ENCODE peak calls at places on chromosomes 3 and 15, in seven cellular contexts. One of them, this sample, is unnamed.

GRCh38 chr3:122021811-122022401 is at the start of gene ILDR1:
- DNase-seq in left ventricle myocardium inferior: no peak
- DNase-seq in activated CD4-positive, alpha-beta T cell treated with anti-CD3 and anti-CD28 coated beads for 48 hours: no peak
- DNase-seq in GM12865: peak; percentile 72
- DNase-seq in omental fat pad: no peak
- DNase-seq in transverse colon: peak; percentile 86
- DNase-seq in NCI-H1092: peak; percentile 3
- DNase-seq in this sample: no peak

GRCh38 chr15:89937365-89938355 is 24.9 kb upstream of the ARPIN start:
- DNase-seq in omental fat pad: no peak
- DNase-seq in NCI-H1092: no peak
- DNase-seq in left ventricle myocardium inferior: no peak
- DNase-seq in activated CD4-positive, alpha-beta T cell treated with anti-CD3 and anti-CD28 coated beads for 48 hours: no peak
- DNase-seq in transverse colon: no peak
- DNase-seq in GM12865: no peak
- DNase-seq in this sample: no peak

GRCh38 chr3:147651107-147651506 is 241.9 kb downstream of the ZIC1 start:
- DNase-seq in transverse colon: no peak
- DNase-seq in NCI-H1092: no peak
- DNase-seq in left ventricle myocardium inferior: peak; percentile 15
- DNase-seq in activated CD4-positive, alpha-beta T cell treated with anti-CD3 and anti-CD28 coated beads for 48 hours: no peak
- DNase-seq in GM12865: no peak
- DNase-seq in omental fat pad: no peak
- DNase-seq in this sample: no peak

GRCh38 chr15:72033285-72033684 is 84.7 kb downstream of the MYO9A start:
- DNase-seq in transverse colon: no peak
- DNase-seq in activated CD4-positive, alpha-beta T cell treated with anti-CD3 and anti-CD28 coated beads for 48 hours: no peak
- DNase-seq in GM12865: no peak
- DNase-seq in omental fat pad: no peak
- DNase-seq in left ventricle myocardium inferior: no peak
- DNase-seq in NCI-H1092: no peak
- DNase-seq in this sample: no peak

GRCh38 chr3:66153961-66154923 is 66.6 kb upstream of the SLC25A26 start:
- DNase-seq in omental fat pad: no peak
- DNase-seq in left ventricle myocardium inferior: peak; percentile 19
- DNase-seq in activated CD4-positive, alpha-beta T cell treated with anti-CD3 and anti-CD28 coated beads for 48 hours: no peak
- DNase-seq in transverse colon: no peak
- DNase-seq in NCI-H1092: no peak
- DNase-seq in GM12865: no peak
- DNase-seq in this sample: peak; percentile 51

GRCh38 chr15:59206623-59207183 is at the start of gene LDHAL6B:
- DNase-seq in omental fat pad: no peak
- DNase-seq in transverse colon: no peak
- DNase-seq in left ventricle myocardium inferior: no peak
- DNase-seq in GM12865: no peak
- DNase-seq in NCI-H1092: no peak
- DNase-seq in activated CD4-positive, alpha-beta T cell treated with anti-CD3 and anti-CD28 coated beads for 48 hours: no peak
- DNase-seq in this sample: no peak

GRCh38 chr3:139521811-139522210 is 17.7 kb downstream of the RBP1 start:
- DNase-seq in omental fat pad: no peak
- DNase-seq in GM12865: no peak
- DNase-seq in left ventricle myocardium inferior: no peak
- DNase-seq in transverse colon: no peak
- DNase-seq in activated CD4-positive, alpha-beta T cell treated with anti-CD3 and anti-CD28 coated beads for 48 hours: no peak
- DNase-seq in NCI-H1092: no peak
- DNase-seq in this sample: no peak

GRCh38 chr3:194814878-194815357 is 129.2 kb downstream of the FAM43A start:
- DNase-seq in left ventricle myocardium inferior: no peak
- DNase-seq in activated CD4-positive, alpha-beta T cell treated with anti-CD3 and anti-CD28 coated beads for 48 hours: no peak
- DNase-seq in omental fat pad: no peak
- DNase-seq in transverse colon: no peak
- DNase-seq in NCI-H1092: no peak
- DNase-seq in GM12865: no peak
- DNase-seq in this sample: peak; percentile 72